ENCODE peak calls at places on chromosome 14, in five cellular contexts. One of them, this sample, is unnamed.

GRCh38 chr14:103858063-103858820 is 10.9 kb upstream of the PPP1R13B start:
- DNase-seq in upper lobe of left lung: peak
- DNase-seq in PC-3: no peak
- DNase-seq in amniotic stem cell: no peak
- DNase-seq in NCI-H1417: no peak
- DNase-seq in this sample: peak

GRCh38 chr14:33938131-33938949 is 12.5 kb downstream of the EGLN3 start:
- DNase-seq in NCI-H1417: peak
- DNase-seq in amniotic stem cell: no peak
- DNase-seq in PC-3: peak
- DNase-seq in upper lobe of left lung: peak
- DNase-seq in this sample: peak

GRCh38 chr14:20477211-20477876 is 8.1 kb downstream of the PNP start:
- DNase-seq in amniotic stem cell: peak
- DNase-seq in NCI-H1417: no peak
- DNase-seq in PC-3: no peak
- DNase-seq in upper lobe of left lung: no peak
- DNase-seq in this sample: no peak

GRCh38 chr14:50321009-50321660 is 9.0 kb downstream of the DMAC2L start:
- DNase-seq in NCI-H1417: peak
- DNase-seq in upper lobe of left lung: no peak
- DNase-seq in PC-3: peak
- DNase-seq in amniotic stem cell: peak
- DNase-seq in this sample: peak

GRCh38 chr14:75283162-75283883 is 4.7 kb downstream of the FOS start:
- DNase-seq in amniotic stem cell: no peak
- DNase-seq in upper lobe of left lung: no peak
- DNase-seq in PC-3: no peak
- DNase-seq in NCI-H1417: no peak
- DNase-seq in this sample: no peak

GRCh38 chr14:98077176-98077575 is 1194.8 kb downstream of the BCL11B start:
- DNase-seq in amniotic stem cell: no peak
- DNase-seq in upper lobe of left lung: no peak
- DNase-seq in PC-3: no peak
- DNase-seq in NCI-H1417: peak
- DNase-seq in this sample: no peak

GRCh38 chr14:105491366-105492006 is 440 bp downstream of the TEDC1 start:
- DNase-seq in NCI-H1417: peak
- DNase-seq in PC-3: peak
- DNase-seq in upper lobe of left lung: peak
- DNase-seq in amniotic stem cell: no peak
- DNase-seq in this sample: peak

GRCh38 chr14:28382460-28383220 is 383.9 kb upstream of the FOXG1 start:
- DNase-seq in upper lobe of left lung: no peak
- DNase-seq in amniotic stem cell: peak
- DNase-seq in PC-3: peak
- DNase-seq in NCI-H1417: no peak
- DNase-seq in this sample: no peak

GRCh38 chr14:34359423-34360120 is 102.5 kb downstream of the SPTSSA start:
- DNase-seq in PC-3: peak
- DNase-seq in NCI-H1417: peak
- DNase-seq in upper lobe of left lung: no peak
- DNase-seq in amniotic stem cell: no peak
- DNase-seq in this sample: no peak

GRCh38 chr14:82854851-82855250 is 1321.2 kb upstream of the SEL1L start:
- DNase-seq in NCI-H1417: peak
- DNase-seq in upper lobe of left lung: no peak
- DNase-seq in PC-3: no peak
- DNase-seq in amniotic stem cell: no peak
- DNase-seq in this sample: no peak

GRCh38 chr14:70709726-70710382 is 68.1 kb downstream of the TTC9 start:
- DNase-seq in NCI-H1417: peak
- DNase-seq in PC-3: peak
- DNase-seq in amniotic stem cell: no peak
- DNase-seq in upper lobe of left lung: no peak
- DNase-seq in this sample: peak

GRCh38 chr14:44803239-44803905 is 158.4 kb downstream of the KLHL28 start:
- DNase-seq in PC-3: peak
- DNase-seq in amniotic stem cell: peak
- DNase-seq in NCI-H1417: peak
- DNase-seq in upper lobe of left lung: no peak
- DNase-seq in this sample: no peak

GRCh38 chr14:89032086-89032649 is 207.7 kb downstream of the TTC8 start:
- DNase-seq in PC-3: no peak
- DNase-seq in NCI-H1417: no peak
- DNase-seq in amniotic stem cell: no peak
- DNase-seq in upper lobe of left lung: no peak
- DNase-seq in this sample: peak

GRCh38 chr14:100237735-100238418 is 1.1 kb upstream of the YY1 start:
- DNase-seq in PC-3: peak
- DNase-seq in amniotic stem cell: no peak
- DNase-seq in NCI-H1417: peak
- DNase-seq in upper lobe of left lung: no peak
- DNase-seq in this sample: peak